ENCODE peak calls at places on chromosomes 12 and 14, in nine cellular contexts. One of them, this sample, is unnamed.
A peak's percentile ranks its signal among the peaks of the same experiment; 100 is the strongest.

GRCh38 chr14:65403231-65403630 is 9.3 kb upstream of the FUT8 start:
- DNase-seq in SW 1271: no peak
- DNase-seq in endothelial cell: no peak
- DNase-seq in CD4-positive, alpha-beta memory T cell: no peak
- DNase-seq in Right ventricle myocardium superior: no peak
- DNase-seq in NCI-H69: no peak
- DNase-seq in anterior cingulate cortex: no peak
- DNase-seq in AG04450: no peak
- DNase-seq in stimulated activated CD4-positive, alpha-beta T cell treated with anti-CD3 and anti-CD28 coated beads, Interleukin-4, amount 100 ng/mL, for 48 hours: no peak
- DNase-seq in this sample: no peak

GRCh38 chr14:34604990-34605389 is 25.0 kb downstream of the SNX6 start:
- DNase-seq in anterior cingulate cortex: no peak
- DNase-seq in NCI-H69: no peak
- DNase-seq in AG04450: no peak
- DNase-seq in endothelial cell: no peak
- DNase-seq in CD4-positive, alpha-beta memory T cell: no peak
- DNase-seq in SW 1271: no peak
- DNase-seq in Right ventricle myocardium superior: no peak
- DNase-seq in stimulated activated CD4-positive, alpha-beta T cell treated with anti-CD3 and anti-CD28 coated beads, Interleukin-4, amount 100 ng/mL, for 48 hours: no peak
- DNase-seq in this sample: no peak

GRCh38 chr14:54450535-54450934 is 9.4 kb upstream of the CNIH1 start:
- DNase-seq in endothelial cell: no peak
- DNase-seq in SW 1271: no peak
- DNase-seq in anterior cingulate cortex: no peak
- DNase-seq in Right ventricle myocardium superior: no peak
- DNase-seq in stimulated activated CD4-positive, alpha-beta T cell treated with anti-CD3 and anti-CD28 coated beads, Interleukin-4, amount 100 ng/mL, for 48 hours: no peak
- DNase-seq in CD4-positive, alpha-beta memory T cell: no peak
- DNase-seq in NCI-H69: no peak
- DNase-seq in AG04450: no peak
- DNase-seq in this sample: no peak

GRCh38 chr12:31599053-31599452 is 8.1 kb upstream of the DENND5B start:
- DNase-seq in endothelial cell: no peak
- DNase-seq in NCI-H69: no peak
- DNase-seq in Right ventricle myocardium superior: no peak
- DNase-seq in SW 1271: no peak
- DNase-seq in CD4-positive, alpha-beta memory T cell: no peak
- DNase-seq in anterior cingulate cortex: no peak
- DNase-seq in AG04450: no peak
- DNase-seq in stimulated activated CD4-positive, alpha-beta T cell treated with anti-CD3 and anti-CD28 coated beads, Interleukin-4, amount 100 ng/mL, for 48 hours: no peak
- DNase-seq in this sample: no peak

GRCh38 chr12:108814462-108815211 is 42.7 kb downstream of the SSH1 start:
- DNase-seq in anterior cingulate cortex: no peak
- DNase-seq in endothelial cell: no peak
- DNase-seq in SW 1271: no peak
- DNase-seq in Right ventricle myocardium superior: peak; percentile 66
- DNase-seq in stimulated activated CD4-positive, alpha-beta T cell treated with anti-CD3 and anti-CD28 coated beads, Interleukin-4, amount 100 ng/mL, for 48 hours: no peak
- DNase-seq in AG04450: no peak
- DNase-seq in NCI-H69: peak; percentile 15
- DNase-seq in CD4-positive, alpha-beta memory T cell: no peak
- DNase-seq in this sample: no peak

GRCh38 chr12:104057771-104058197 is 6.5 kb upstream of the HCFC2 start:
- DNase-seq in stimulated activated CD4-positive, alpha-beta T cell treated with anti-CD3 and anti-CD28 coated beads, Interleukin-4, amount 100 ng/mL, for 48 hours: no peak
- DNase-seq in NCI-H69: peak; percentile 72
- DNase-seq in SW 1271: no peak
- DNase-seq in AG04450: no peak
- DNase-seq in endothelial cell: no peak
- DNase-seq in Right ventricle myocardium superior: no peak
- DNase-seq in anterior cingulate cortex: no peak
- DNase-seq in CD4-positive, alpha-beta memory T cell: peak; percentile 23
- DNase-seq in this sample: no peak

GRCh38 chr12:47860873-47861272 is 41.2 kb upstream of the HDAC7 start:
- DNase-seq in NCI-H69: no peak
- DNase-seq in SW 1271: no peak
- DNase-seq in endothelial cell: no peak
- DNase-seq in AG04450: no peak
- DNase-seq in CD4-positive, alpha-beta memory T cell: no peak
- DNase-seq in anterior cingulate cortex: no peak
- DNase-seq in Right ventricle myocardium superior: no peak
- DNase-seq in stimulated activated CD4-positive, alpha-beta T cell treated with anti-CD3 and anti-CD28 coated beads, Interleukin-4, amount 100 ng/mL, for 48 hours: no peak
- DNase-seq in this sample: no peak

GRCh38 chr12:20183563-20183962 is 184.8 kb upstream of the PDE3A start:
- DNase-seq in AG04450: no peak
- DNase-seq in SW 1271: no peak
- DNase-seq in NCI-H69: no peak
- DNase-seq in CD4-positive, alpha-beta memory T cell: no peak
- DNase-seq in endothelial cell: no peak
- DNase-seq in anterior cingulate cortex: no peak
- DNase-seq in Right ventricle myocardium superior: no peak
- DNase-seq in stimulated activated CD4-positive, alpha-beta T cell treated with anti-CD3 and anti-CD28 coated beads, Interleukin-4, amount 100 ng/mL, for 48 hours: no peak
- DNase-seq in this sample: no peak

GRCh38 chr14:23487216-23487615 is 17.7 kb downstream of the NGDN start:
- DNase-seq in SW 1271: no peak
- DNase-seq in anterior cingulate cortex: peak; percentile 48
- DNase-seq in AG04450: no peak
- DNase-seq in CD4-positive, alpha-beta memory T cell: no peak
- DNase-seq in NCI-H69: peak; percentile 47
- DNase-seq in Right ventricle myocardium superior: no peak
- DNase-seq in stimulated activated CD4-positive, alpha-beta T cell treated with anti-CD3 and anti-CD28 coated beads, Interleukin-4, amount 100 ng/mL, for 48 hours: no peak
- DNase-seq in endothelial cell: no peak
- DNase-seq in this sample: no peak

GRCh38 chr12:66979270-66979669 is 289.9 kb upstream of the CAND1 start:
- DNase-seq in CD4-positive, alpha-beta memory T cell: no peak
- DNase-seq in anterior cingulate cortex: no peak
- DNase-seq in endothelial cell: no peak
- DNase-seq in AG04450: no peak
- DNase-seq in Right ventricle myocardium superior: no peak
- DNase-seq in SW 1271: no peak
- DNase-seq in stimulated activated CD4-positive, alpha-beta T cell treated with anti-CD3 and anti-CD28 coated beads, Interleukin-4, amount 100 ng/mL, for 48 hours: no peak
- DNase-seq in NCI-H69: no peak
- DNase-seq in this sample: no peak

This sample was measured in NCI-H1417.